ENCODE peak calls at places on chromosome 22, in five cellular contexts. X, W, L, O and C are unnamed samples.

GRCh38 chr22:33002035-33002434 is 56.1 kb downstream of the SYN3 start:
- DNase-seq in L (no peak), O (no peak), W (no peak), X (no peak), C (no peak)

GRCh38 chr22:43273902-43274484 is 69.2 kb downstream of the SCUBE1 start:
- DNase-seq in W (peak; percentile 47), L (peak; percentile 13), O (peak; percentile 78), X (peak; percentile 69), C (no peak)

GRCh38 chr22:25024895-25025294 is 72.4 kb downstream of the KIAA1671 start:
- DNase-seq in L (no peak), X (no peak), W (no peak), O (no peak), C (no peak)

GRCh38 chr22:50694766-50695420 is 22.3 kb downstream of the SHANK3 start:
- DNase-seq in W (no peak), X (no peak), O (no peak), L (no peak), C (no peak)

GRCh38 chr22:39574779-39575551 is 4.4 kb downstream of the CACNA1I start:
- DNase-seq in L (no peak), W (peak; percentile 80), O (no peak), X (peak; percentile 75), C (peak; percentile 12)

GRCh38 chr22:41915035-41915782 is at the start of gene SHISA8:
- DNase-seq in O (peak; percentile 70), L (no peak), W (no peak), X (peak; percentile 72), C (no peak)

GRCh38 chr22:20624161-20624616 is 116.8 kb downstream of the MED15 start:
- DNase-seq in X (no peak), W (no peak), O (no peak), L (peak; percentile 85), C (no peak)

GRCh38 chr22:31160328-31160978 is 471 bp downstream of the RNF185 start:
- DNase-seq in O (no peak), W (no peak), X (peak; percentile 29), L (no peak), C (no peak)

GRCh38 chr22:30601464-30601863 is 5.5 kb upstream of the TCN2 start:
- DNase-seq in W (no peak), X (no peak), L (no peak), O (no peak), C (no peak)

GRCh38 chr22:38338772-38339379 is 21.6 kb upstream of the CSNK1E start:
- DNase-seq in L (no peak), O (no peak), W (no peak), X (no peak), C (no peak)

GRCh38 chr22:31659246-31659645 is 2.8 kb downstream of the PISD start:
- DNase-seq in L (no peak), O (no peak), X (no peak), W (no peak), C (no peak)

GRCh38 chr22:37053310-37054077 is 2.0 kb downstream of the KCTD17 start:
- DNase-seq in O (no peak), L (no peak), X (no peak), W (no peak), C (no peak)

GRCh38 chr22:19679476-19680099 is 34.7 kb upstream of the SEPTIN5 start:
- DNase-seq in X (peak; percentile 94), L (no peak), O (peak; percentile 74), W (no peak), C (no peak)

GRCh38 chr22:26619510-26619909 is 1.7 kb upstream of the CRYBB1 start:
- DNase-seq in W (no peak), X (peak; percentile 16), L (no peak), O (no peak), C (no peak)

GRCh38 chr22:28283025-28283654 is 364.1 kb upstream of the PITPNB start:
- DNase-seq in W (no peak), O (no peak), X (no peak), L (no peak), C (no peak)

GRCh38 chr22:43263645-43264514 is 76.9 kb upstream of the TTLL12 start:
- DNase-seq in X (peak; percentile 82), W (peak; percentile 48), L (peak; percentile 85), O (peak; percentile 66), C (no peak)

GRCh38 chr22:36727110-36727509 is 23.6 kb upstream of the CACNG2 start:
- DNase-seq in L (no peak), O (no peak), W (no peak), X (no peak), C (no peak)

GRCh38 chr22:35352214-35353111 is 28.4 kb upstream of the HMOX1 start:
- DNase-seq in O (no peak), L (no peak), X (peak; percentile 19), W (no peak), C (peak; percentile 12)

GRCh38 chr22:24948356-24949202 is 2.1 kb upstream of the LHFPL7 start:
- DNase-seq in X (no peak), O (no peak), L (no peak), W (no peak), C (no peak)

GRCh38 chr22:19455585-19456370 is 8.3 kb upstream of the C22orf39 start:
- DNase-seq in W (no peak), L (no peak), X (no peak), O (no peak), C (no peak)

GRCh38 chr22:42844756-42845155 is 12.3 kb downstream of the ARFGAP3 start:
- DNase-seq in O (no peak), L (no peak), X (no peak), W (peak; percentile 26), C (no peak)

GRCh38 chr22:25176175-25176574 is 23.5 kb upstream of the CRYBB3 start:
- DNase-seq in L (no peak), W (no peak), O (no peak), X (no peak), C (no peak)

GRCh38 chr22:11627798-11628650 is 3900.0 kb upstream of the OR11H1 start:
- DNase-seq in O (peak; percentile 31), X (no peak), L (no peak), W (no peak), C (no peak)

GRCh38 chr22:31603081-31603525 is 58.9 kb downstream of the PISD start:
- DNase-seq in X (peak; percentile 76), L (no peak), O (no peak), W (no peak), C (no peak)

DNA sequence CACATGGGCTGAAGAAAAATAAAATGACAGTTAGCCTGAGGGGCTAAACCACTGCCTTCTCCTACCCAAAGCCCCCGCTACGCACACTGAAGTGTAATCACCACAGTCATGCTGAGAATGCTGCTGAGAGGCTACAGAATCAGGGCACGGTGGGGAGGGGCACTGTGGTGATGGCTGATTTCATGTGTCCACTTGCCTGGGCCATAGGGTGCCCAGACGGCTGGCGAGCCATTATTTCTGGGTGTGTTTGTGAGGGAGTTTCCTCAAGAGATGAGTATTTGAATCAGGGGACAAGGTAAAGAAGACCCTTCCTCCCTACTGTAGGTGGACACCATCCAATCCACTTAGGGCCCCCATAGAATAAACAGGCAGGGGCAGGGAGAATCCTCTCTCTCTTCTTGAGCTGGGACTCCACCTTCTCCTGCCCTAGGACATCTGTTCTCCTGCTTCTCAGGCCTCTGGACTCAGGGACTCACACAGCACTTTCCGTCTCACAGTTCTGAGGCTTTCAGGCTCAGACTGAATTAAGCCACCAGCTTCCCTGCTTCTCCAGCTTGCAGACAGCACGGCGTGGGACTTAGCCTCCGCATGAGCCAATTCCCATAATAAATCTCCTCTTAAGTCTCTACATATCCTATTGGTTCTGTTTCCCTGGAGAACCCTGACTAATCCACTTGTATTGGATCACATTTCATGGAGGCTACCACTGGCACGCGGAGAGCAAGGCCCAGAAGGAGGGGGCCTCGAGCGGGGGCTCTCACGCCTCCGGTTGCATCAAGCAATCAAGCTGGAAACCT is 1313.4 kb downstream of the TBC1D22A start:
- DNase-seq in L (no peak), O (no peak), X (no peak), W (no peak), C (no peak)
- H3K9me3 ChIP-seq in L (no peaks in the 10 kb centered on the region), O (no peaks in the 10 kb centered on the region), X (no peaks in the 10 kb centered on the region), W (no peaks in the 10 kb centered on the region), C (no peaks in the 10 kb centered on the region)

DNA sequence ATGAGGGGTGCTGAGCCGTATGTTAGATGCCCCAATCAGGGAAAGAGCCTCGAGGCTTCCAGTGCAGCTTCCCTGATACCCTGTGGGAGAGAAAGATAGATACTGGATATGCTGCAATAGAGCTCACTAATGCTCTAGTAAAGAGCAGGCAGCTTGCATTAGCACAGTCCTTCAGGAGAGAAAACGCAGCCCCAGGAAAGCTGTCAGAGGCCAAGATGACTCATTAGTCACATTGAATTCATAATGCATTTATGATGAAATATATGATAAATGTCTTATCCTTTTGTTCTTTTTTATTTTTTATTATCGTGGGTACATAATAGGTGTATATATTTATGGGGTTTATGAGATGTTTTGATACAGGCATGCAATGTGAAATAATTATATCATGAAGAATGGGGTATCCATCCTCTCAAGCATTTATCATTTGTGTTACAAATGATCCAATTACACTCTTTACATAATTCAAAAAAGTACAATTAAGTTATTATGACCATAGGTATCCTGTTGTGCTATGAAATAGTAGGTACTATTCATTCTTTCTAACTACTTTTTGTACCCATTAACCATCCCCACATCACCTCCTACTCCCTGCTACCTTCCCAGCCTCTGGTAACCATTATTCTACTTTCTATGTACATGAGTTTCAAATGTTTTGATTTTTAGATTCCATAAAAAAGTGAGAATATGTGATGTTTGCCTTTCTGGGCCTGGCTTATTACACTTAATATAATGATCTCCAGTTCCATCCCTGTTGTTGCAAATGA is 94.5 kb upstream of the TOP3B start:
- DNase-seq in O (peak; percentile 36), X (no peak), W (no peak), L (no peak), C (no peak)
- TF ChIP-seq SIN3A in O (no peak), X (no peak), W (no peak), L (no peak), C (no peak)

GRCh38 chr22:29481265-29482000 is 1.4 kb downstream of the NEFH start:
- DNase-seq in L (no peak), O (no peak), W (no peak), X (no peak), C (no peak)
- TF ChIP-seq REST in L (no peak), O (no peak), W (no peak), X (no peak), C (no peak)

GRCh38 chr22:49057910-49058309 is 769.8 kb downstream of the BRD1 start:
- DNase-seq in L (no peak), O (no peak), X (no peak), W (no peak), C (no peak)
- H3K9me3 ChIP-seq in L (no peaks in the 10 kb centered on the region), O (no peaks in the 10 kb centered on the region), X (no peaks in the 10 kb centered on the region), W (no peaks in the 10 kb centered on the region), C (no peaks in the 10 kb centered on the region)